ENCODE peak calls at places on chromosomes 7 and 10, in nine cellular contexts. G, N, E, T, Z, P, L, Q and W are unnamed samples.
A peak's percentile ranks its signal among the peaks of the same experiment; 100 is the strongest.

GRCh38 chr10:34495938-34496337 is 319.2 kb downstream of the PARD3 start:
- DNase-seq in G (peak; percentile 50), N (no peak), E (no peak), T (no peak), Z (no peak), P (no peak), L (no peak), Q (no peak), W (peak; percentile 22)

GRCh38 chr10:99805190-99805589 is 22.8 kb downstream of the ABCC2 start:
- DNase-seq in G (no peak), N (no peak), E (no peak), T (no peak), Z (no peak), P (no peak), L (no peak), Q (no peak), W (no peak)

GRCh38 chr7:92837214-92837749 is 909 bp upstream of the CDK6 start:
- DNase-seq in G (no peak), N (no peak), E (no peak), T (no peak), Z (no peak), P (no peak), L (no peak), Q (no peak), W (no peak)

GRCh38 chr7:40828686-40829085 is 693.9 kb downstream of the SUGCT start:
- DNase-seq in G (no peak), N (no peak), E (no peak), T (no peak), Z (no peak), P (no peak), L (no peak), Q (no peak), W (no peak)

GRCh38 chr7:158815046-158815445 is 14.3 kb downstream of the ESYT2 start:
- DNase-seq in G (no peak), N (peak; percentile 79), E (no peak), T (no peak), Z (no peak), P (peak; percentile 50), L (no peak), Q (no peak), W (no peak)

GRCh38 chr10:8326702-8327423 is 272.4 kb downstream of the GATA3 start:
- DNase-seq in G (no peak), N (no peak), E (no peak), T (no peak), Z (no peak), P (no peak), L (no peak), Q (no peak), W (no peak)

GRCh38 chr7:10483671-10484070 is 490.0 kb upstream of the PHF14 start:
- DNase-seq in G (no peak), N (no peak), E (no peak), T (no peak), Z (no peak), P (no peak), L (no peak), Q (no peak), W (no peak)

GRCh38 chr7:121480058-121480457 is 84.0 kb upstream of the FAM3C start:
- DNase-seq in G (no peak), N (no peak), E (no peak), T (no peak), Z (no peak), P (no peak), L (no peak), Q (no peak), W (no peak)

GRCh38 chr10:113897693-113898618 is 43.5 kb downstream of the NHLRC2 start:
- DNase-seq in G (no peak), N (no peak), E (no peak), T (no peak), Z (no peak), P (peak; percentile 50), L (no peak), Q (no peak), W (no peak)

GRCh38 chr10:102643346-102644065 is 773 bp upstream of the TRIM8 start:
- DNase-seq in G (peak; percentile 78), N (no peak), E (peak; percentile 76), T (no peak), Z (no peak), P (peak; percentile 85), L (peak; percentile 69), Q (peak; percentile 65), W (peak; percentile 69)

GRCh38 chr10:102641398-102641797 is 2.9 kb upstream of the TRIM8 start:
- DNase-seq in G (no peak), N (no peak), E (no peak), T (no peak), Z (no peak), P (no peak), L (no peak), Q (no peak), W (no peak)

GRCh38 chr10:102644066-102644645 is at the start of gene TRIM8:
- DNase-seq in G (peak; percentile 61), N (no peak), E (peak; percentile 89), T (no peak), Z (no peak), P (peak; percentile 70), L (peak; percentile 50), Q (peak; percentile 56), W (peak; percentile 57)

GRCh38 chr10:102641880-102642552 is 2.3 kb upstream of the TRIM8 start:
- DNase-seq in G (peak; percentile 97), N (peak; percentile 100), E (peak; percentile 99), T (peak; percentile 87), Z (peak; percentile 77), P (peak; percentile 99), L (peak; percentile 98), Q (peak; percentile 99), W (peak; percentile 99)

DNA sequence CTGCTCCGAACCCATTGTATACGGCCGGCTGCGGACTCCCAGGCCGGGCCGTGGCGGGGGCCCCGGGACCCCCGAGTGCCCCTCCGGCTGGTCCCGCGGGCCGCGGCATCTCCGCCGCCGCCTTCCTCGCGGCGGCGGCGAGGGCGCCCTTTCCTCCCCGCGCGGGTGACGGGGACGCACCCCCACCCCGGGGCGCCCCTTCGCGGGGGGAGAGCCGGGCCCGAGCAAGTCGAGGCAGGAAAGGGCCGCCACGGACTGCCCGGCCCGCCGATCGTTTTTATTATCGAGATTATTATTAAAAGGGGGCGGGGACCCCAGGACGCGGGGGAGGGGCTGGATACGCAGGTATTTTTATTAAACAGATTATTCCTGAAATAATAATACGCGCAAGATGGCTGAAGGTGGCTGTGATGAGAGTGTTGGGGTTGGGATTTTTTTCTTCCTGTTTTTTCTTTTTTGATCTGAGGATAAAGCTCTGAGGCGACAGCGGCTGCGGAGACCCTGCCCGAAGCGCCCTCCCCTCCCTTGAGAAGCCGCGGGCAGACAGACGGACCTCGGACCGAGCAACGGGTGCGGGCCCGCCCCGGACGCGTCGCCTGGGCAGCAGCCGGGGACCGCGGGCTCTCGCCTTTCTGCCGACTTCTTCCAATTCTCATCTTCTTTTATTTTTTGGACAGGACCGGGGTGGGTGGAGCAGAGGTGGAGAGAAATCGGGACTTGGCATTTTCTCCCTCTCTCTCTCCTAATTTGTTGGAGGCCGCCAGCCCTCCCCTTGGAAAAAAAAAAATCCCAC is 1.5 kb upstream of the TRIM8 start:
- DNase-seq in G (peak; percentile 47), N (peak; percentile 95), E (peak; percentile 85), T (no peak), Z (no peak), P (peak; percentile 76), L (peak; percentile 73), Q (peak; percentile 68), W (peak; percentile 67)
- TF ChIP-seq POLR2A in G (no peak), N (no peak), E (peak; percentile 42), T (no peak), Z (no peak), P (peak; percentile 62), L (peak; percentile 54), Q (no peak), W (peak; percentile 67)

DNA sequence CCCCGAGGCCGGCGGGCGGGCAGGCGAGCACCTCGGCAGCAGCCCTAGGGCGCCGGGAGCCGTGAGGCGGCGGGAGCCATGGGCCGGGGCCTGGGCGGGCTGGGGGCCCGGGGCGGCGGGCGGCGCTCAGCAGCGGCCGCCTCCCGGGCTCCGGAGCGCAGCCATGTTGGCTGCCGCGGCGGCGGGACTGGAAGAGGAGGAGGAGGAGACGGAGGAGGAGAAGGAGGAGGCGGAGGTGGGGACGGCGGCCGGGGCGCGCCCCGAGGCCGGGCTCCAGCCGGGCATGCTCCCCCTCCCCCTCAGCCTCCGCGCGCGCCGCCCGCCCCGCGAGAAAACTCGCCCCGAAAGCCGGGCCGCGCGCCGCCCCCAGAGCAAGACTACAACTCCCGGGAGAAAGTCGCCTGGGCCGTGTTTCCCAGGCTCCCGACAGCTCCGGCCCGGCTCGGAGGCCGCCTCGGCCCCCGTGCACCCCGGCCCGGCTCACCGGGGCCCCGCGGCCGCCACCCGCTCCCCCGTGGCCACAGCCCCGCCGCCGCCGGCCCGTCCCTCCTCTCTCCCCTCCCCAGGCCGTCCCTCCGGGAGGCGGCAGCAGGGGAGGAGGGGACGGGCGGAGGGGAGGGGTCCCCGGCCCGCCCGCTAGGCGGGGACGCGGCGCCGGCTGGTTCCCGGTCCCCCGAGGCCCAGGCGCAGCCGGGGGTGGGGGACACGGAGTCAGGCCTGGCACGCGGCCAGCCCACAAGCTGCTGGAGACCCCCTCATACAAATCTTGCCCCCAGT is at the start of gene DLG5:
- DNase-seq in G (peak; percentile 55), N (peak; percentile 90), E (peak; percentile 82), T (peak; percentile 71), Z (peak; percentile 48), P (peak; percentile 66), L (peak; percentile 79), Q (peak; percentile 67), W (peak; percentile 74)
- TF ChIP-seq POLR2A in G (peak; percentile 65), N (no peak), E (peak; percentile 52), T (peak; percentile 66), Z (no peak), P (peak; percentile 13), L (peak; percentile 7), Q (no peak), W (peak; percentile 10)

DNA sequence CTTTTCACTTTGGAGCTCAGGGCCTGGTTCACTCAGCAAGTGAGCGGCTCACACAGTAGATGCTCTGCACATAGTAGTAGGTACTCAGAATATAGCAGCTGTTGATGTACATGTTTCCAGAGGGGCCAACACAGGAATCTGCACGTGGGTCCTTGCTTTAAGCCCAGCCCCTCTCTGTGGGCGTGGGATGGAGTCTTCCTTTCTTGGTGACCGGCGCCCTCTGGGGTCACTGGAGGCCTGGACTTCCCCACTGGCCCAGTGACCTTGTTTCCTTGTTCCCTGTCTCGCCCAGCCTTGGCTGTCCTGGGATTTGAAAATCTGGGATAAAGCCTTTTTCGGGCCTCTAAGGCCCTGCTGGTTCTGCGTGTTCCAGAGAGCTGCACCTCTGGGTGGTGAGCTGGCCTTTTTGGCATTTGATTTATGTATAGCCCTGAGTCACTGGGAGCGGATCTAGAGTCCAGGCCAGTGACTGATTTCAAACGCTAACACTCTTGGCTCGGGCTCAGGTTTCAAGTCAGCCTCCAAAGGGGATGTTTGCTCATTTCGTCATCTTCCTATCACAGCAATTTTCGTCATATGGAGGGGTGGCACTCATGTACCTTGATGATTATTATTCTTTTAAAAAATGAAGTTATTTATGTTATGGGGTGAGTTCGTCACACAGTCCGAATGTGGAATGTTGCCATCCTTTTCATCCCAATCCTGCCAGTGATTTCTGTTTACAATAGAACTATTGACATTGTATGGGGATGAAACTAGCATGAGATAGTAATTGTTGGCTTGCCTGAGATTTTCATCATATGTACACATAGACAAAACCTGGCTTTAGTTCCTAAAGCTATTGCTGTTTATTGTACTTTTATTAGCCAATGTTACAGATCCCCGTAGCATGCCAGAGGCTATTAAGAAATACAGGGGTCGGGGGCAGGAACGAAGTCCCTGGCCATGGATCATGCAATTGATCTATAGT is 65.5 kb downstream of the CUX1 start:
- DNase-seq in G (peak; percentile 100), N (peak; percentile 93), E (peak; percentile 65), T (peak; percentile 86), Z (no peak), P (peak; percentile 85), L (peak; percentile 91), Q (peak; percentile 88), W (peak; percentile 95)
- TF ChIP-seq POLR2A in G (no peak), N (no peak), E (no peak), T (no peak), Z (no peak), P (no peak), L (no peak), Q (no peak), W (no peak)

GRCh38 chr7:90403174-90404113 is at the start of gene CLDN12:
- DNase-seq in G (peak; percentile 91), N (peak; percentile 94), E (peak; percentile 87), T (peak; percentile 70), Z (peak; percentile 31), P (peak; percentile 93), L (peak; percentile 86), Q (peak; percentile 87), W (peak; percentile 89)
- TF ChIP-seq POLR2A in G (peak; percentile 76), N (no peak), E (peak; percentile 86), T (peak; percentile 69), Z (peak; percentile 62), P (peak; percentile 69), L (peak; percentile 14), Q (no peak), W (peak; percentile 91)